ENCODE peak calls at places on chromosomes 6 and 20, in seven cellular contexts. One of them, this sample, is unnamed.

GRCh38 chr6:111411978-111412574 is 70.9 kb downstream of the REV3L start:
- DNase-seq in astrocyte of the spinal cord: no peak
- DNase-seq in neural crest cell: no peak
- DNase-seq in activated naive CD8-positive, alpha-beta T cell treated with anti-CD3 and anti-CD28 coated beads, Interleukin-2, amount 50 U/mL, for 24 hours: no peak
- DNase-seq in HT-29: no peak
- DNase-seq in mucosa of descending colon: no peak
- DNase-seq in CD8-positive, alpha-beta memory T cell: no peak
- DNase-seq in this sample: no peak

GRCh38 chr6:150391890-150392289 is 23.1 kb downstream of the IYD start:
- DNase-seq in activated naive CD8-positive, alpha-beta T cell treated with anti-CD3 and anti-CD28 coated beads, Interleukin-2, amount 50 U/mL, for 24 hours: no peak
- DNase-seq in neural crest cell: no peak
- DNase-seq in CD8-positive, alpha-beta memory T cell: no peak
- DNase-seq in mucosa of descending colon: no peak
- DNase-seq in HT-29: no peak
- DNase-seq in astrocyte of the spinal cord: no peak
- DNase-seq in this sample: no peak

GRCh38 chr6:168206681-168207274 is 112.8 kb downstream of the DACT2 start:
- DNase-seq in activated naive CD8-positive, alpha-beta T cell treated with anti-CD3 and anti-CD28 coated beads, Interleukin-2, amount 50 U/mL, for 24 hours: no peak
- DNase-seq in astrocyte of the spinal cord: no peak
- DNase-seq in neural crest cell: no peak
- DNase-seq in HT-29: no peak
- DNase-seq in mucosa of descending colon: no peak
- DNase-seq in CD8-positive, alpha-beta memory T cell: no peak
- DNase-seq in this sample: no peak

GRCh38 chr6:101689156-101689555 is 295.6 kb downstream of the GRIK2 start:
- DNase-seq in mucosa of descending colon: no peak
- DNase-seq in HT-29: no peak
- DNase-seq in CD8-positive, alpha-beta memory T cell: no peak
- DNase-seq in astrocyte of the spinal cord: no peak
- DNase-seq in neural crest cell: no peak
- DNase-seq in activated naive CD8-positive, alpha-beta T cell treated with anti-CD3 and anti-CD28 coated beads, Interleukin-2, amount 50 U/mL, for 24 hours: no peak
- DNase-seq in this sample: no peak

GRCh38 chr6:44415424-44415823 is 27.9 kb downstream of the CDC5L start:
- DNase-seq in neural crest cell: no peak
- DNase-seq in HT-29: no peak
- DNase-seq in astrocyte of the spinal cord: no peak
- DNase-seq in CD8-positive, alpha-beta memory T cell: no peak
- DNase-seq in mucosa of descending colon: peak; percentile 36
- DNase-seq in activated naive CD8-positive, alpha-beta T cell treated with anti-CD3 and anti-CD28 coated beads, Interleukin-2, amount 50 U/mL, for 24 hours: no peak
- DNase-seq in this sample: no peak

GRCh38 chr6:111576302-111576701 is 29.4 kb downstream of the TRAF3IP2 start:
- DNase-seq in mucosa of descending colon: no peak
- DNase-seq in HT-29: no peak
- DNase-seq in CD8-positive, alpha-beta memory T cell: no peak
- DNase-seq in astrocyte of the spinal cord: no peak
- DNase-seq in neural crest cell: no peak
- DNase-seq in activated naive CD8-positive, alpha-beta T cell treated with anti-CD3 and anti-CD28 coated beads, Interleukin-2, amount 50 U/mL, for 24 hours: no peak
- DNase-seq in this sample: no peak

GRCh38 chr6:137949686-137950390 is 82.8 kb downstream of the TNFAIP3 start:
- DNase-seq in astrocyte of the spinal cord: no peak
- DNase-seq in CD8-positive, alpha-beta memory T cell: no peak
- DNase-seq in HT-29: peak; percentile 13
- DNase-seq in activated naive CD8-positive, alpha-beta T cell treated with anti-CD3 and anti-CD28 coated beads, Interleukin-2, amount 50 U/mL, for 24 hours: no peak
- DNase-seq in mucosa of descending colon: no peak
- DNase-seq in neural crest cell: no peak
- DNase-seq in this sample: no peak

GRCh38 chr20:40797425-40797824 is 108.4 kb upstream of the MAFB start:
- DNase-seq in mucosa of descending colon: no peak
- DNase-seq in CD8-positive, alpha-beta memory T cell: no peak
- DNase-seq in HT-29: peak; percentile 60
- DNase-seq in neural crest cell: no peak
- DNase-seq in activated naive CD8-positive, alpha-beta T cell treated with anti-CD3 and anti-CD28 coated beads, Interleukin-2, amount 50 U/mL, for 24 hours: no peak
- DNase-seq in astrocyte of the spinal cord: peak; percentile 16
- DNase-seq in this sample: no peak

GRCh38 chr6:165973473-165973872 is 194.2 kb downstream of the TBXT start:
- DNase-seq in CD8-positive, alpha-beta memory T cell: no peak
- DNase-seq in astrocyte of the spinal cord: no peak
- DNase-seq in HT-29: no peak
- DNase-seq in neural crest cell: no peak
- DNase-seq in activated naive CD8-positive, alpha-beta T cell treated with anti-CD3 and anti-CD28 coated beads, Interleukin-2, amount 50 U/mL, for 24 hours: no peak
- DNase-seq in mucosa of descending colon: no peak
- DNase-seq in this sample: no peak

GRCh38 chr6:71205336-71205956 is 83.2 kb upstream of the OGFRL1 start:
- DNase-seq in astrocyte of the spinal cord: peak; percentile 53
- DNase-seq in CD8-positive, alpha-beta memory T cell: no peak
- DNase-seq in neural crest cell: no peak
- DNase-seq in activated naive CD8-positive, alpha-beta T cell treated with anti-CD3 and anti-CD28 coated beads, Interleukin-2, amount 50 U/mL, for 24 hours: no peak
- DNase-seq in HT-29: no peak
- DNase-seq in mucosa of descending colon: no peak
- DNase-seq in this sample: no peak

GRCh38 chr6:129661478-129662405 is 48.2 kb downstream of the ARHGAP18 start:
- DNase-seq in CD8-positive, alpha-beta memory T cell: no peak
- DNase-seq in astrocyte of the spinal cord: no peak
- DNase-seq in neural crest cell: no peak
- DNase-seq in HT-29: no peak
- DNase-seq in mucosa of descending colon: no peak
- DNase-seq in activated naive CD8-positive, alpha-beta T cell treated with anti-CD3 and anti-CD28 coated beads, Interleukin-2, amount 50 U/mL, for 24 hours: no peak
- DNase-seq in this sample: no peak

GRCh38 chr20:53346266-53346665 is 247.4 kb downstream of the ZNF217 start:
- DNase-seq in neural crest cell: no peak
- DNase-seq in mucosa of descending colon: no peak
- DNase-seq in activated naive CD8-positive, alpha-beta T cell treated with anti-CD3 and anti-CD28 coated beads, Interleukin-2, amount 50 U/mL, for 24 hours: no peak
- DNase-seq in HT-29: no peak
- DNase-seq in astrocyte of the spinal cord: no peak
- DNase-seq in CD8-positive, alpha-beta memory T cell: no peak
- DNase-seq in this sample: no peak

GRCh38 chr6:148628251-148628650 is 118.6 kb upstream of the UST start:
- DNase-seq in astrocyte of the spinal cord: no peak
- DNase-seq in neural crest cell: no peak
- DNase-seq in mucosa of descending colon: no peak
- DNase-seq in CD8-positive, alpha-beta memory T cell: no peak
- DNase-seq in HT-29: no peak
- DNase-seq in activated naive CD8-positive, alpha-beta T cell treated with anti-CD3 and anti-CD28 coated beads, Interleukin-2, amount 50 U/mL, for 24 hours: no peak
- DNase-seq in this sample: no peak

GRCh38 chr20:53962388-53962787 is 108.0 kb downstream of the BCAS1 start:
- DNase-seq in neural crest cell: no peak
- DNase-seq in activated naive CD8-positive, alpha-beta T cell treated with anti-CD3 and anti-CD28 coated beads, Interleukin-2, amount 50 U/mL, for 24 hours: no peak
- DNase-seq in CD8-positive, alpha-beta memory T cell: no peak
- DNase-seq in HT-29: no peak
- DNase-seq in mucosa of descending colon: no peak
- DNase-seq in astrocyte of the spinal cord: no peak
- DNase-seq in this sample: no peak

GRCh38 chr6:36755435-36756348 is 58.1 kb downstream of the RAB44 start:
- DNase-seq in neural crest cell: no peak
- DNase-seq in astrocyte of the spinal cord: peak; percentile 19
- DNase-seq in activated naive CD8-positive, alpha-beta T cell treated with anti-CD3 and anti-CD28 coated beads, Interleukin-2, amount 50 U/mL, for 24 hours: peak; percentile 71
- DNase-seq in mucosa of descending colon: no peak
- DNase-seq in CD8-positive, alpha-beta memory T cell: peak; percentile 83
- DNase-seq in HT-29: peak; percentile 36
- DNase-seq in this sample: no peak

GRCh38 chr6:148200302-148200701 is 142.3 kb upstream of the SASH1 start:
- DNase-seq in HT-29: no peak
- DNase-seq in astrocyte of the spinal cord: no peak
- DNase-seq in activated naive CD8-positive, alpha-beta T cell treated with anti-CD3 and anti-CD28 coated beads, Interleukin-2, amount 50 U/mL, for 24 hours: peak; percentile 4
- DNase-seq in neural crest cell: no peak
- DNase-seq in mucosa of descending colon: no peak
- DNase-seq in CD8-positive, alpha-beta memory T cell: no peak
- DNase-seq in this sample: no peak

GRCh38 chr20:46088409-46089075 is 1.2 kb downstream of the NCOA5 start:
- DNase-seq in activated naive CD8-positive, alpha-beta T cell treated with anti-CD3 and anti-CD28 coated beads, Interleukin-2, amount 50 U/mL, for 24 hours: no peak
- DNase-seq in astrocyte of the spinal cord: peak; percentile 12
- DNase-seq in HT-29: peak; percentile 56
- DNase-seq in CD8-positive, alpha-beta memory T cell: no peak
- DNase-seq in neural crest cell: no peak
- DNase-seq in mucosa of descending colon: no peak
- DNase-seq in this sample: no peak

GRCh38 chr20:44632103-44632752 is 19.3 kb downstream of the ADA start:
- DNase-seq in mucosa of descending colon: no peak
- DNase-seq in astrocyte of the spinal cord: no peak
- DNase-seq in CD8-positive, alpha-beta memory T cell: no peak
- DNase-seq in neural crest cell: no peak
- DNase-seq in HT-29: no peak
- DNase-seq in activated naive CD8-positive, alpha-beta T cell treated with anti-CD3 and anti-CD28 coated beads, Interleukin-2, amount 50 U/mL, for 24 hours: no peak
- DNase-seq in this sample: no peak

GRCh38 chr20:46903256-46903655 is 8.6 kb downstream of the EYA2 start:
- DNase-seq in neural crest cell: no peak
- DNase-seq in astrocyte of the spinal cord: no peak
- DNase-seq in mucosa of descending colon: no peak
- DNase-seq in HT-29: no peak
- DNase-seq in CD8-positive, alpha-beta memory T cell: no peak
- DNase-seq in activated naive CD8-positive, alpha-beta T cell treated with anti-CD3 and anti-CD28 coated beads, Interleukin-2, amount 50 U/mL, for 24 hours: no peak
- DNase-seq in this sample: no peak

GRCh38 chr20:5569021-5569420 is 181.2 kb upstream of the SHLD1 start:
- DNase-seq in mucosa of descending colon: no peak
- DNase-seq in CD8-positive, alpha-beta memory T cell: peak; percentile 52
- DNase-seq in astrocyte of the spinal cord: peak; percentile 61
- DNase-seq in HT-29: peak; percentile 84
- DNase-seq in activated naive CD8-positive, alpha-beta T cell treated with anti-CD3 and anti-CD28 coated beads, Interleukin-2, amount 50 U/mL, for 24 hours: peak; percentile 38
- DNase-seq in neural crest cell: peak; percentile 7
- DNase-seq in this sample: no peak

GRCh38 chr20:17889226-17889625 is 79.4 kb downstream of the SNX5 start:
- DNase-seq in activated naive CD8-positive, alpha-beta T cell treated with anti-CD3 and anti-CD28 coated beads, Interleukin-2, amount 50 U/mL, for 24 hours: no peak
- DNase-seq in mucosa of descending colon: no peak
- DNase-seq in astrocyte of the spinal cord: peak; percentile 58
- DNase-seq in CD8-positive, alpha-beta memory T cell: no peak
- DNase-seq in neural crest cell: no peak
- DNase-seq in HT-29: peak; percentile 25
- DNase-seq in this sample: no peak

GRCh38 chr20:51985013-51985415 is 182.7 kb upstream of the SALL4 start:
- DNase-seq in astrocyte of the spinal cord: peak; percentile 94
- DNase-seq in mucosa of descending colon: no peak
- DNase-seq in activated naive CD8-positive, alpha-beta T cell treated with anti-CD3 and anti-CD28 coated beads, Interleukin-2, amount 50 U/mL, for 24 hours: no peak
- DNase-seq in HT-29: peak; percentile 78
- DNase-seq in CD8-positive, alpha-beta memory T cell: no peak
- DNase-seq in neural crest cell: no peak
- DNase-seq in this sample: no peak

GRCh38 chr20:62210496-62210855 is 9.6 kb downstream of the HRH3 start:
- DNase-seq in mucosa of descending colon: no peak
- DNase-seq in activated naive CD8-positive, alpha-beta T cell treated with anti-CD3 and anti-CD28 coated beads, Interleukin-2, amount 50 U/mL, for 24 hours: no peak
- DNase-seq in neural crest cell: no peak
- DNase-seq in CD8-positive, alpha-beta memory T cell: no peak
- DNase-seq in HT-29: no peak
- DNase-seq in astrocyte of the spinal cord: no peak
- DNase-seq in this sample: no peak

GRCh38 chr20:20237093-20237959 is 130.6 kb upstream of the INSM1 start:
- DNase-seq in astrocyte of the spinal cord: no peak
- DNase-seq in CD8-positive, alpha-beta memory T cell: no peak
- DNase-seq in activated naive CD8-positive, alpha-beta T cell treated with anti-CD3 and anti-CD28 coated beads, Interleukin-2, amount 50 U/mL, for 24 hours: peak; percentile 20
- DNase-seq in neural crest cell: peak; percentile 51
- DNase-seq in mucosa of descending colon: peak; percentile 41
- DNase-seq in HT-29: peak; percentile 60
- DNase-seq in this sample: no peak

GRCh38 chr6:6596529-6596928 is 8.0 kb downstream of the LY86 start:
- DNase-seq in HT-29: no peak
- DNase-seq in activated naive CD8-positive, alpha-beta T cell treated with anti-CD3 and anti-CD28 coated beads, Interleukin-2, amount 50 U/mL, for 24 hours: no peak
- DNase-seq in CD8-positive, alpha-beta memory T cell: no peak
- DNase-seq in astrocyte of the spinal cord: no peak
- DNase-seq in neural crest cell: no peak
- DNase-seq in mucosa of descending colon: no peak
- DNase-seq in this sample: no peak

GRCh38 chr6:137661601-137662000 is 167.4 kb upstream of the OLIG3 start:
- DNase-seq in mucosa of descending colon: no peak
- DNase-seq in HT-29: peak; percentile 32
- DNase-seq in activated naive CD8-positive, alpha-beta T cell treated with anti-CD3 and anti-CD28 coated beads, Interleukin-2, amount 50 U/mL, for 24 hours: peak; percentile 44
- DNase-seq in astrocyte of the spinal cord: no peak
- DNase-seq in neural crest cell: no peak
- DNase-seq in CD8-positive, alpha-beta memory T cell: peak; percentile 64
- DNase-seq in this sample: no peak

GRCh38 chr6:89997456-89998445 is 103.5 kb downstream of the GJA10 start:
- DNase-seq in astrocyte of the spinal cord: peak; percentile 56
- DNase-seq in HT-29: no peak
- DNase-seq in CD8-positive, alpha-beta memory T cell: no peak
- DNase-seq in mucosa of descending colon: no peak
- DNase-seq in neural crest cell: no peak
- DNase-seq in activated naive CD8-positive, alpha-beta T cell treated with anti-CD3 and anti-CD28 coated beads, Interleukin-2, amount 50 U/mL, for 24 hours: no peak
- DNase-seq in this sample: no peak

GRCh38 chr6:94751641-94752329 is 825.5 kb upstream of the MANEA start:
- DNase-seq in activated naive CD8-positive, alpha-beta T cell treated with anti-CD3 and anti-CD28 coated beads, Interleukin-2, amount 50 U/mL, for 24 hours: no peak
- DNase-seq in mucosa of descending colon: no peak
- DNase-seq in astrocyte of the spinal cord: peak; percentile 5
- DNase-seq in CD8-positive, alpha-beta memory T cell: no peak
- DNase-seq in neural crest cell: no peak
- DNase-seq in HT-29: no peak
- DNase-seq in this sample: no peak

GRCh38 chr6:15331143-15331542 is 85.3 kb downstream of the JARID2 start:
- DNase-seq in activated naive CD8-positive, alpha-beta T cell treated with anti-CD3 and anti-CD28 coated beads, Interleukin-2, amount 50 U/mL, for 24 hours: no peak
- DNase-seq in mucosa of descending colon: no peak
- DNase-seq in CD8-positive, alpha-beta memory T cell: no peak
- DNase-seq in neural crest cell: no peak
- DNase-seq in HT-29: no peak
- DNase-seq in astrocyte of the spinal cord: no peak
- DNase-seq in this sample: no peak